ENCODE peak calls at places on chromosomes 6 and 20, in eight cellular contexts. One of them, this sample, is unnamed.

GRCh38 chr20:43508106-43508505 is 609 bp downstream of the L3MBTL1 start:
- DNase-seq in HAP-1: no peak
- DNase-seq in AG20443: peak; percentile 33
- DNase-seq in CD8-positive, alpha-beta memory T cell: no peak
- DNase-seq in A549: peak; percentile 21
- DNase-seq in endothelial cell: peak; percentile 18
- DNase-seq in upper lobe of right lung: no peak
- DNase-seq in activated T-cell treated with anti-CD3 and anti-CD28 coated beads for 1 hour: no peak
- DNase-seq in this sample: no peak

GRCh38 chr6:25179051-25179778 is 100.0 kb upstream of the CARMIL1 start:
- DNase-seq in A549: no peak
- DNase-seq in HAP-1: no peak
- DNase-seq in activated T-cell treated with anti-CD3 and anti-CD28 coated beads for 1 hour: no peak
- DNase-seq in CD8-positive, alpha-beta memory T cell: no peak
- DNase-seq in endothelial cell: no peak
- DNase-seq in AG20443: peak; percentile 84
- DNase-seq in upper lobe of right lung: no peak
- DNase-seq in this sample: no peak

GRCh38 chr6:160733045-160733646 is 31.1 kb downstream of the PLG start:
- DNase-seq in AG20443: peak; percentile 72
- DNase-seq in A549: peak; percentile 7
- DNase-seq in CD8-positive, alpha-beta memory T cell: no peak
- DNase-seq in upper lobe of right lung: no peak
- DNase-seq in activated T-cell treated with anti-CD3 and anti-CD28 coated beads for 1 hour: no peak
- DNase-seq in endothelial cell: peak; percentile 48
- DNase-seq in HAP-1: peak; percentile 62
- DNase-seq in this sample: peak; percentile 45

GRCh38 chr20:53707341-53708102 is 113.9 kb upstream of the ZNF217 start:
- DNase-seq in CD8-positive, alpha-beta memory T cell: no peak
- DNase-seq in endothelial cell: no peak
- DNase-seq in activated T-cell treated with anti-CD3 and anti-CD28 coated beads for 1 hour: no peak
- DNase-seq in AG20443: peak; percentile 38
- DNase-seq in A549: no peak
- DNase-seq in HAP-1: no peak
- DNase-seq in upper lobe of right lung: no peak
- DNase-seq in this sample: no peak

GRCh38 chr6:137123078-137123477 is 50.4 kb downstream of the IL22RA2 start:
- DNase-seq in A549: no peak
- DNase-seq in activated T-cell treated with anti-CD3 and anti-CD28 coated beads for 1 hour: no peak
- DNase-seq in endothelial cell: no peak
- DNase-seq in upper lobe of right lung: no peak
- DNase-seq in HAP-1: no peak
- DNase-seq in AG20443: no peak
- DNase-seq in CD8-positive, alpha-beta memory T cell: no peak
- DNase-seq in this sample: no peak

GRCh38 chr6:42118162-42119001 is 24.0 kb downstream of the C6orf132 start:
- DNase-seq in A549: peak; percentile 48
- DNase-seq in AG20443: peak; percentile 91
- DNase-seq in activated T-cell treated with anti-CD3 and anti-CD28 coated beads for 1 hour: no peak
- DNase-seq in upper lobe of right lung: peak; percentile 86
- DNase-seq in endothelial cell: no peak
- DNase-seq in CD8-positive, alpha-beta memory T cell: no peak
- DNase-seq in HAP-1: no peak
- DNase-seq in this sample: no peak

GRCh38 chr6:25035451-25036435 is 100.0 kb upstream of the RIPOR2 start:
- DNase-seq in HAP-1: no peak
- DNase-seq in AG20443: no peak
- DNase-seq in CD8-positive, alpha-beta memory T cell: no peak
- DNase-seq in activated T-cell treated with anti-CD3 and anti-CD28 coated beads for 1 hour: no peak
- DNase-seq in endothelial cell: no peak
- DNase-seq in upper lobe of right lung: no peak
- DNase-seq in A549: no peak
- DNase-seq in this sample: peak; percentile 65

GRCh38 chr6:37137201-37137880 is 32.6 kb upstream of the PIM1 start:
- DNase-seq in activated T-cell treated with anti-CD3 and anti-CD28 coated beads for 1 hour: no peak
- DNase-seq in CD8-positive, alpha-beta memory T cell: peak; percentile 32
- DNase-seq in AG20443: peak; percentile 89
- DNase-seq in HAP-1: peak; percentile 84
- DNase-seq in A549: peak; percentile 85
- DNase-seq in endothelial cell: peak; percentile 23
- DNase-seq in upper lobe of right lung: no peak
- DNase-seq in this sample: no peak

GRCh38 chr20:23179766-23180403 is 93.8 kb upstream of the CD93 start:
- DNase-seq in endothelial cell: no peak
- DNase-seq in upper lobe of right lung: no peak
- DNase-seq in AG20443: no peak
- DNase-seq in CD8-positive, alpha-beta memory T cell: no peak
- DNase-seq in A549: no peak
- DNase-seq in HAP-1: no peak
- DNase-seq in activated T-cell treated with anti-CD3 and anti-CD28 coated beads for 1 hour: no peak
- DNase-seq in this sample: no peak